ENCODE peak calls at places on chromosomes 4 and X, in five cellular contexts. One of them, this sample, is unnamed.

GRCh38 chrX:45592067-45592466 is 391.4 kb upstream of the DIPK2B start:
- DNase-seq in neural progenitor cell: no peak
- DNase-seq in stimulated activated CD8-positive, alpha-beta memory T cell treated with anti-CD3 and anti-CD28 coated beads, Interleukin-15, amount 100 ng/mL, for 4 hours: no peak
- DNase-seq in retina: no peak
- DNase-seq in GM13977: no peak
- DNase-seq in this sample: no peak

GRCh38 chr4:2647403-2648158 is 108.6 kb downstream of the TNIP2 start:
- DNase-seq in neural progenitor cell: no peak
- DNase-seq in stimulated activated CD8-positive, alpha-beta memory T cell treated with anti-CD3 and anti-CD28 coated beads, Interleukin-15, amount 100 ng/mL, for 4 hours: no peak
- DNase-seq in retina: no peak
- DNase-seq in GM13977: no peak
- DNase-seq in this sample: no peak

GRCh38 chr4:41878991-41879491 is 56.2 kb upstream of the TMEM33 start:
- DNase-seq in neural progenitor cell: peak; percentile 62
- DNase-seq in stimulated activated CD8-positive, alpha-beta memory T cell treated with anti-CD3 and anti-CD28 coated beads, Interleukin-15, amount 100 ng/mL, for 4 hours: no peak
- DNase-seq in retina: peak; percentile 65
- DNase-seq in GM13977: no peak
- DNase-seq in this sample: no peak

GRCh38 chrX:115413246-115413878 is 123.8 kb downstream of the LUZP4 start:
- DNase-seq in neural progenitor cell: no peak
- DNase-seq in stimulated activated CD8-positive, alpha-beta memory T cell treated with anti-CD3 and anti-CD28 coated beads, Interleukin-15, amount 100 ng/mL, for 4 hours: no peak
- DNase-seq in retina: no peak
- DNase-seq in GM13977: no peak
- DNase-seq in this sample: no peak

GRCh38 chr4:94457692-94458106 is 6.0 kb downstream of the PDLIM5 start:
- DNase-seq in neural progenitor cell: peak; percentile 90
- DNase-seq in stimulated activated CD8-positive, alpha-beta memory T cell treated with anti-CD3 and anti-CD28 coated beads, Interleukin-15, amount 100 ng/mL, for 4 hours: no peak
- DNase-seq in retina: peak; percentile 80
- DNase-seq in GM13977: no peak
- DNase-seq in this sample: no peak

GRCh38 chrX:3435057-3435456 is 88.6 kb upstream of the MXRA5 start:
- DNase-seq in neural progenitor cell: no peak
- DNase-seq in stimulated activated CD8-positive, alpha-beta memory T cell treated with anti-CD3 and anti-CD28 coated beads, Interleukin-15, amount 100 ng/mL, for 4 hours: no peak
- DNase-seq in retina: no peak
- DNase-seq in GM13977: no peak
- DNase-seq in this sample: no peak

GRCh38 chrX:148542481-148543255 is 42.3 kb downstream of the AFF2 start:
- DNase-seq in neural progenitor cell: no peak
- DNase-seq in stimulated activated CD8-positive, alpha-beta memory T cell treated with anti-CD3 and anti-CD28 coated beads, Interleukin-15, amount 100 ng/mL, for 4 hours: no peak
- DNase-seq in retina: no peak
- DNase-seq in GM13977: no peak
- DNase-seq in this sample: no peak

GRCh38 chrX:46294234-46294633 is 251.0 kb downstream of the ZNF674 start:
- DNase-seq in neural progenitor cell: no peak
- DNase-seq in stimulated activated CD8-positive, alpha-beta memory T cell treated with anti-CD3 and anti-CD28 coated beads, Interleukin-15, amount 100 ng/mL, for 4 hours: no peak
- DNase-seq in retina: no peak
- DNase-seq in GM13977: no peak
- DNase-seq in this sample: no peak

GRCh38 chr4:111648056-111648455 is 497.2 kb upstream of the FAM241A start:
- DNase-seq in neural progenitor cell: no peak
- DNase-seq in stimulated activated CD8-positive, alpha-beta memory T cell treated with anti-CD3 and anti-CD28 coated beads, Interleukin-15, amount 100 ng/mL, for 4 hours: no peak
- DNase-seq in retina: no peak
- DNase-seq in GM13977: no peak
- DNase-seq in this sample: no peak

GRCh38 chr4:187017156-187017555 is 293.5 kb upstream of the FAT1 start:
- DNase-seq in neural progenitor cell: peak; percentile 21
- DNase-seq in stimulated activated CD8-positive, alpha-beta memory T cell treated with anti-CD3 and anti-CD28 coated beads, Interleukin-15, amount 100 ng/mL, for 4 hours: no peak
- DNase-seq in retina: no peak
- DNase-seq in GM13977: no peak
- DNase-seq in this sample: no peak

GRCh38 chrX:40108084-40108958 is 10.6 kb upstream of the BCOR start:
- DNase-seq in neural progenitor cell: peak; percentile 76
- DNase-seq in stimulated activated CD8-positive, alpha-beta memory T cell treated with anti-CD3 and anti-CD28 coated beads, Interleukin-15, amount 100 ng/mL, for 4 hours: no peak
- DNase-seq in retina: peak; percentile 78
- DNase-seq in GM13977: peak; percentile 27
- DNase-seq in this sample: peak; percentile 43

GRCh38 chr4:163111588-163111987 is 55.1 kb downstream of the NAF1 start:
- DNase-seq in neural progenitor cell: peak; percentile 46
- DNase-seq in stimulated activated CD8-positive, alpha-beta memory T cell treated with anti-CD3 and anti-CD28 coated beads, Interleukin-15, amount 100 ng/mL, for 4 hours: no peak
- DNase-seq in retina: no peak
- DNase-seq in GM13977: no peak
- DNase-seq in this sample: no peak

GRCh38 chr4:157076578-157076947 is 613 bp downstream of the GLRB start:
- DNase-seq in neural progenitor cell: peak; percentile 25
- DNase-seq in stimulated activated CD8-positive, alpha-beta memory T cell treated with anti-CD3 and anti-CD28 coated beads, Interleukin-15, amount 100 ng/mL, for 4 hours: no peak
- DNase-seq in retina: no peak
- DNase-seq in GM13977: no peak
- DNase-seq in this sample: peak; percentile 0

GRCh38 chrX:46788902-46789301 is 30.0 kb upstream of the SLC9A7 start:
- DNase-seq in neural progenitor cell: peak; percentile 59
- DNase-seq in stimulated activated CD8-positive, alpha-beta memory T cell treated with anti-CD3 and anti-CD28 coated beads, Interleukin-15, amount 100 ng/mL, for 4 hours: no peak
- DNase-seq in retina: no peak
- DNase-seq in GM13977: no peak
- DNase-seq in this sample: no peak

GRCh38 chrX:18873189-18873791 is 110.6 kb downstream of the PHKA2 start:
- DNase-seq in neural progenitor cell: no peak
- DNase-seq in stimulated activated CD8-positive, alpha-beta memory T cell treated with anti-CD3 and anti-CD28 coated beads, Interleukin-15, amount 100 ng/mL, for 4 hours: no peak
- DNase-seq in retina: no peak
- DNase-seq in GM13977: no peak
- DNase-seq in this sample: peak; percentile 29

GRCh38 chr4:186651624-186652023 is 72.0 kb downstream of the FAT1 start:
- DNase-seq in neural progenitor cell: peak; percentile 82
- DNase-seq in stimulated activated CD8-positive, alpha-beta memory T cell treated with anti-CD3 and anti-CD28 coated beads, Interleukin-15, amount 100 ng/mL, for 4 hours: no peak
- DNase-seq in retina: peak; percentile 45
- DNase-seq in GM13977: no peak
- DNase-seq in this sample: no peak

GRCh38 chrX:20116575-20117240 is at the start of gene MAP7D2:
- DNase-seq in neural progenitor cell: peak; percentile 45
- DNase-seq in stimulated activated CD8-positive, alpha-beta memory T cell treated with anti-CD3 and anti-CD28 coated beads, Interleukin-15, amount 100 ng/mL, for 4 hours: no peak
- DNase-seq in retina: peak; percentile 66
- DNase-seq in GM13977: no peak
- DNase-seq in this sample: no peak

This sample was measured in SK-N-DZ.